ENCODE peak calls at places on chromosomes 6 and 20, in four cellular contexts. One of them, this sample, is unnamed.

GRCh38 chr6:33061987-33062386 is 11.5 kb downstream of the HLA-DPA1 start:
- DNase-seq in heart left ventricle: no peak
- DNase-seq in esophagus squamous epithelium: no peak
- DNase-seq in HCT116: no peak
- DNase-seq in this sample: no peak

GRCh38 chr20:60857708-60858107 is 394.4 kb upstream of the CDH4 start:
- DNase-seq in heart left ventricle: no peak
- DNase-seq in esophagus squamous epithelium: no peak
- DNase-seq in HCT116: no peak
- DNase-seq in this sample: peak

GRCh38 chr6:5435449-5435848 is 174.1 kb downstream of the FARS2 start:
- DNase-seq in heart left ventricle: no peak
- DNase-seq in esophagus squamous epithelium: no peak
- DNase-seq in HCT116: no peak
- DNase-seq in this sample: no peak

GRCh38 chr6:54695815-54696214 is 150.8 kb upstream of the FAM83B start:
- DNase-seq in heart left ventricle: no peak
- DNase-seq in esophagus squamous epithelium: no peak
- DNase-seq in HCT116: no peak
- DNase-seq in this sample: no peak

GRCh38 chr6:121382467-121383121 is 48.3 kb upstream of the TBC1D32 start:
- DNase-seq in heart left ventricle: no peak
- DNase-seq in esophagus squamous epithelium: no peak
- DNase-seq in HCT116: no peak
- DNase-seq in this sample: no peak

GRCh38 chr6:77097940-77098339 is 365.4 kb downstream of the HTR1B start:
- DNase-seq in heart left ventricle: no peak
- DNase-seq in esophagus squamous epithelium: no peak
- DNase-seq in HCT116: no peak
- DNase-seq in this sample: no peak

GRCh38 chr20:17538517-17539170 is 7.5 kb upstream of the BFSP1 start:
- DNase-seq in heart left ventricle: no peak
- DNase-seq in esophagus squamous epithelium: no peak
- DNase-seq in HCT116: no peak
- DNase-seq in this sample: no peak

GRCh38 chr20:40990542-40991120 is 38.0 kb upstream of the TOP1 start:
- DNase-seq in heart left ventricle: peak
- DNase-seq in esophagus squamous epithelium: peak
- DNase-seq in HCT116: peak
- DNase-seq in this sample: peak

GRCh38 chr6:135867332-135867731 is 15.8 kb downstream of the PDE7B start:
- DNase-seq in heart left ventricle: no peak
- DNase-seq in esophagus squamous epithelium: no peak
- DNase-seq in HCT116: no peak
- DNase-seq in this sample: no peak

GRCh38 chr6:33732819-33733218 is 13.9 kb downstream of the IP6K3 start:
- DNase-seq in heart left ventricle: no peak
- DNase-seq in esophagus squamous epithelium: no peak
- DNase-seq in HCT116: no peak
- DNase-seq in this sample: no peak

GRCh38 chr6:82084324-82084920 is 163.1 kb downstream of the IBTK start:
- DNase-seq in heart left ventricle: no peak
- DNase-seq in esophagus squamous epithelium: no peak
- DNase-seq in HCT116: no peak
- DNase-seq in this sample: no peak

GRCh38 chr6:31180500-31180899 is 10.0 kb upstream of the POU5F1 start:
- DNase-seq in heart left ventricle: peak
- DNase-seq in esophagus squamous epithelium: no peak
- DNase-seq in HCT116: no peak
- DNase-seq in this sample: no peak

GRCh38 chr6:35292494-35292893 is 5.1 kb upstream of the DEF6 start:
- DNase-seq in heart left ventricle: no peak
- DNase-seq in esophagus squamous epithelium: no peak
- DNase-seq in HCT116: no peak
- DNase-seq in this sample: no peak

GRCh38 chr6:62285612-62286469 is at the start of gene KHDRBS2:
- DNase-seq in heart left ventricle: peak
- DNase-seq in esophagus squamous epithelium: peak
- DNase-seq in HCT116: no peak
- DNase-seq in this sample: peak

GRCh38 chr6:108588586-108588985 is 27.9 kb downstream of the FOXO3 start:
- DNase-seq in heart left ventricle: no peak
- DNase-seq in esophagus squamous epithelium: no peak
- DNase-seq in HCT116: no peak
- DNase-seq in this sample: no peak

GRCh38 chr20:64069614-64070243 is 6.7 kb downstream of the TCEA2 start:
- DNase-seq in heart left ventricle: no peak
- DNase-seq in esophagus squamous epithelium: no peak
- DNase-seq in HCT116: no peak
- DNase-seq in this sample: no peak

GRCh38 chr6:18185624-18186023 is 30.4 kb downstream of the KDM1B start:
- DNase-seq in heart left ventricle: no peak
- DNase-seq in esophagus squamous epithelium: no peak
- DNase-seq in HCT116: no peak
- DNase-seq in this sample: no peak

GRCh38 chr20:49636447-49636846 is 68.5 kb upstream of the PTGIS start:
- DNase-seq in heart left ventricle: peak
- DNase-seq in esophagus squamous epithelium: no peak
- DNase-seq in HCT116: no peak
- DNase-seq in this sample: no peak

DNA sequence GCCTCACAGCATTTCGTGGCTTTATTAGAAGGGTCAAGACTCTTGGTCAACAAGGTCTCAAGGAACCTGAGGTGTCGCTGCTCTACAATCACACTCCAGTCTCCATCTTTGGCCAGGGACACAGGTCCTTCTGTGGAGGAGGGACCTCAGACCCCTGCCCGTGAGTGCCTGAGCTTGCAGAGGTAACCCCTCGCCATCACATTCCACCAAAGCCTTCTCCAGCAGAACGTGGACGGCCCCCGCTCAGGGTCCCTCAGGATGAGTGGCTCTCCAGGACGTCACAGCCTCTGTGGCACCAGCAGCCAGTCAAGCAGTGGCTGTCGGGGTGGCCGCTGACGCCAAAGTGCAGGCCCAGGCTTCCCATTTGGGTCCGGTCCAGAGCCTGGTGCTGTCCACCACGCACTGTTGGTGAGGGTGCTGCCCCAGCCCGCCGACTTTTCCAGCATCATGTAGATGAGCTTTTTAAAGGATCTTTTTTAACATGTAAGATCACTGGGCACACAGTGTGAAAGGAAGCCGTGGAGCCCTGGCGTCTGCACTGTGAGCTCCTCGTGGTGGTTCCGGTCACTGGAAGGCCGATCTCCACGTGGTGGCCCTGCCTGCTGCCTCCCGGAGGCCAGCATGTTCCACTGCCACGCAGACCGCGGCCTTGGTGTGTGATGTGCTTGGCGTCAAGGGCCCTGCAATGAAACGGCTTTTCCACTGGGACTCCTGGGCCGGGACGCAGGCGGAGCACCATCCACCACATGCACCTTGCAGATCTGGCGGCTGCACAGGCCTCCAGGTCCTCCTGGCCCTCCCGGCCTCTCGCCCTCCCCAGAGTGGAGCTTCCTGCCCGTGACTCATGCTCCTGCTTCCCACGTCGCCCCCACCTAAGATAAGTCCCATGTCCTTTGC is 8.3 kb upstream of the KIF25 start:
- DNase-seq in heart left ventricle: no peak
- DNase-seq in esophagus squamous epithelium: no peak
- DNase-seq in HCT116: no peak
- DNase-seq in this sample: peak
- H3K4me3 ChIP-seq in heart left ventricle: no peak
- H3K4me3 ChIP-seq in esophagus squamous epithelium: no peak
- H3K4me3 ChIP-seq in HCT116: no peak
- H3K4me3 ChIP-seq in this sample: no peak

GRCh38 chr20:10034717-10035571 is at the start of gene ANKEF1:
- DNase-seq in heart left ventricle: peak
- DNase-seq in esophagus squamous epithelium: peak
- DNase-seq in HCT116: peak
- DNase-seq in this sample: peak
- TF ChIP-seq POLR2A in heart left ventricle: no peak
- TF ChIP-seq POLR2A in esophagus squamous epithelium: peak
- TF ChIP-seq POLR2A in HCT116: no peak
- TF ChIP-seq POLR2A in this sample: no peak

DNA sequence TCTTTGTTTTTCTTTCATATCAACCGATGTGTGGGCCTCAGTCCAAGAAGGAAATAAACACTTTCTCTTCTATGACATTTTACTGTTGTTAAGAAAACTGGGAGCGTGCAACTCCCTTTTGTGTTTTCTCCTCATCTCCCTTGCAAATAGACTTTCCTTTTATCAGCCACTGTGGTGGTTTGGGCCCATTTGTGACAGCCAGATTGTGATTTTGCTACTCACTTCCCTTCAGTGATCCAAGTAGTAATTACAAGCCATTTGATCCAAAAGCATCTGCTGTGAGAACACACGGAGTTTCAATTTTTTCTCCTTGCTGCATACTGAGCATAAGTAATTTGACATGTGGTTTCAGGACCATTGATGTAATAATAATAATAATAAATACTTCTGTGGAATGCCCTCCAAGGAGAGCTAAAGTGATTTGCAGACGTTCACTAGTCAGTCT is 92.0 kb upstream of the CLDN20 start:
- DNase-seq in heart left ventricle: no peak
- DNase-seq in esophagus squamous epithelium: no peak
- DNase-seq in HCT116: no peak
- DNase-seq in this sample: no peak
- H3K4me3 ChIP-seq in heart left ventricle: no peak
- H3K4me3 ChIP-seq in esophagus squamous epithelium: no peak
- H3K4me3 ChIP-seq in HCT116: no peak
- H3K4me3 ChIP-seq in this sample: no peak

GRCh38 chr6:144284753-144285547 is at the start of gene UTRN:
- DNase-seq in heart left ventricle: peak
- DNase-seq in esophagus squamous epithelium: peak
- DNase-seq in HCT116: no peak
- DNase-seq in this sample: peak
- TF ChIP-seq POLR2A in heart left ventricle: no peak
- TF ChIP-seq POLR2A in esophagus squamous epithelium: peak
- TF ChIP-seq POLR2A in HCT116: no peak
- TF ChIP-seq POLR2A in this sample: no peak

GRCh38 chr6:14074723-14075503 is 42.7 kb upstream of the CD83 start:
- DNase-seq in heart left ventricle: peak
- DNase-seq in esophagus squamous epithelium: no peak
- DNase-seq in HCT116: no peak
- DNase-seq in this sample: no peak
- H3K4me3 ChIP-seq in heart left ventricle: no peak
- H3K4me3 ChIP-seq in esophagus squamous epithelium: peak
- H3K4me3 ChIP-seq in HCT116: peak
- H3K4me3 ChIP-seq in this sample: peak

GRCh38 chr6:3252861-3253596 is 5.7 kb upstream of the PSMG4 start:
- DNase-seq in heart left ventricle: no peak
- DNase-seq in esophagus squamous epithelium: no peak
- DNase-seq in HCT116: no peak
- DNase-seq in this sample: no peak

GRCh38 chr6:3250278-3250677 is 8.5 kb upstream of the PSMG4 start:
- DNase-seq in heart left ventricle: no peak
- DNase-seq in esophagus squamous epithelium: no peak
- DNase-seq in HCT116: no peak
- DNase-seq in this sample: no peak

GRCh38 chr6:3253597-3253961 is 5.2 kb upstream of the PSMG4 start:
- DNase-seq in heart left ventricle: no peak
- DNase-seq in esophagus squamous epithelium: no peak
- DNase-seq in HCT116: no peak
- DNase-seq in this sample: no peak

GRCh38 chr6:3251462-3252314 is 7.1 kb upstream of the PSMG4 start:
- DNase-seq in heart left ventricle: peak
- DNase-seq in esophagus squamous epithelium: peak
- DNase-seq in HCT116: peak
- DNase-seq in this sample: peak

GRCh38 chr6:3252369-3252768 is 6.4 kb upstream of the PSMG4 start:
- DNase-seq in heart left ventricle: no peak
- DNase-seq in esophagus squamous epithelium: no peak
- DNase-seq in HCT116: no peak
- DNase-seq in this sample: no peak
- TF ChIP-seq POLR2A in heart left ventricle: no peak
- TF ChIP-seq POLR2A in esophagus squamous epithelium: no peak
- TF ChIP-seq POLR2A in HCT116: no peak
- TF ChIP-seq POLR2A in this sample: no peak

DNA sequence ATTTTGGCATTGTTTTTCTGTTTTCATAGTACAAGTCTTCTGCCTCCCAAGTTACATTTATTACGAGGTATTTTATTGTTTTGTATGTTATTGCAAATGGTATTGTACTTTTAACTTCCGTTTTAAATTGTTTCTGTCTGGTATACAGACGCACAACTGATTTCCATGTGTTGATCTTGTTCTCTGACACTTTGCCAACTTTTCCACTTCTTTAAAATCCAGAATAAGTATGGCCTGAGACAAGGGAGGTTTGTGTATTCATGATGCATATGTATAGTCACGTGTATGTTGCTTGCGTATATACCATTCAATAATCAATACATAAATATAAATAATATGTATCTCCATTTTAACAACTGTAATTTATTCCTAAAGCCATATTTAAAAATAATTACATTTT is 41.2 kb downstream of the THBS2 start:
- DNase-seq in heart left ventricle: no peak
- DNase-seq in esophagus squamous epithelium: no peak
- DNase-seq in HCT116: no peak
- DNase-seq in this sample: no peak
- H3K4me3 ChIP-seq in heart left ventricle: no peak
- H3K4me3 ChIP-seq in esophagus squamous epithelium: no peak
- H3K4me3 ChIP-seq in HCT116: peak
- H3K4me3 ChIP-seq in this sample: no peak